ENCODE peak calls at places on chromosomes 1 and 21, in six cellular contexts. O is NCI-H1105 treated with DMSO at 0.1 percent for 48 hours, I is prostate gland, R is HFF-Myc, L is hippocampal formation, C is hypothalamus. E is an unnamed sample.

GRCh38 chr1:41724248-41724647 is 194.5 kb downstream of the HIVEP3 start:
- DNase-seq in O (no peak), I (no peak), R (no peak), L (no peak), C (no peak), E (no peak)

GRCh38 chr21:30942192-30942591 is 60.8 kb upstream of the KRTAP11-1 start:
- DNase-seq in O (no peak), I (no peak), R (no peak), L (no peak), C (no peak), E (no peak)

GRCh38 chr1:154129392-154129970 is 25.4 kb downstream of the NUP210L start:
- DNase-seq in O (no peak), I (no peak), R (no peak), L (no peak), C (no peak), E (no peak)

GRCh38 chr1:232473900-232474299 is 156.0 kb downstream of the SIPA1L2 start:
- DNase-seq in O (no peak), I (no peak), R (no peak), L (no peak), C (no peak), E (no peak)

GRCh38 chr1:84851839-84852238 is 41.2 kb downstream of the LPAR3 start:
- DNase-seq in O (no peak), I (no peak), R (peak; percentile 57), L (no peak), C (no peak), E (peak; percentile 16)

GRCh38 chr21:45470087-45470515 is 65.1 kb downstream of the COL18A1 start:
- DNase-seq in O (no peak), I (no peak), R (no peak), L (no peak), C (no peak), E (no peak)

GRCh38 chr1:6582370-6582769 is 2.6 kb downstream of the ZBTB48 start:
- DNase-seq in O (no peak), I (no peak), R (no peak), L (no peak), C (no peak), E (peak; percentile 47)

GRCh38 chr1:65264197-65264929 is 45.0 kb upstream of the DNAJC6 start:
- DNase-seq in O (peak; percentile 86), I (no peak), R (peak; percentile 58), L (peak; percentile 77), C (peak; percentile 18), E (no peak)

GRCh38 chr1:69982992-69983391 is 222.4 kb downstream of the LRRC40 start:
- DNase-seq in O (no peak), I (no peak), R (peak; percentile 40), L (no peak), C (no peak), E (no peak)

GRCh38 chr1:161020573-161021167 is at the start of gene F11R:
- DNase-seq in O (peak; percentile 86), I (peak; percentile 45), R (no peak), L (no peak), C (no peak), E (peak; percentile 49)

GRCh38 chr21:42637602-42638041 is 15.8 kb upstream of the PDE9A start:
- DNase-seq in O (no peak), I (no peak), R (no peak), L (no peak), C (no peak), E (no peak)

GRCh38 chr1:247548847-247549246 is at the start of gene GCSAML:
- DNase-seq in O (no peak), I (no peak), R (no peak), L (no peak), C (no peak), E (no peak)

GRCh38 chr1:209876091-209876800 is 48.5 kb downstream of the UTP25 start:
- DNase-seq in O (peak; percentile 78), I (no peak), R (no peak), L (no peak), C (no peak), E (no peak)

GRCh38 chr1:27884182-27884954 is 12.0 kb downstream of the THEMIS2 start:
- DNase-seq in O (no peak), I (no peak), R (no peak), L (no peak), C (no peak), E (no peak)

GRCh38 chr1:205961405-205961804 is 18.1 kb upstream of the SLC26A9 start:
- DNase-seq in O (no peak), I (no peak), R (no peak), L (no peak), C (no peak), E (no peak)

GRCh38 chr1:152029144-152029936 is 7.5 kb downstream of the S100A11 start:
- DNase-seq in O (no peak), I (no peak), R (no peak), L (no peak), C (no peak), E (no peak)

GRCh38 chr1:201938440-201939005 is 7.8 kb downstream of the LMOD1 start:
- DNase-seq in O (no peak), I (no peak), R (no peak), L (no peak), C (no peak), E (no peak)

GRCh38 chr1:185398022-185398421 is 81.0 kb upstream of the IVNS1ABP start:
- DNase-seq in O (no peak), I (no peak), R (no peak), L (no peak), C (no peak), E (no peak)

GRCh38 chr1:117683571-117684285 is 77.9 kb downstream of the TENT5C start:
- DNase-seq in O (no peak), I (no peak), R (no peak), L (no peak), C (no peak), E (no peak)

GRCh38 chr1:208242829-208243521 is 1.2 kb downstream of the PLXNA2 start:
- DNase-seq in O (peak; percentile 27), I (no peak), R (no peak), L (no peak), C (peak; percentile 18), E (no peak)

GRCh38 chr1:62612770-62613169 is 15.4 kb downstream of the ANGPTL3 start:
- DNase-seq in O (no peak), I (no peak), R (no peak), L (no peak), C (no peak), E (no peak)

GRCh38 chr1:63691672-63692425 is 82.0 kb upstream of the ROR1 start:
- DNase-seq in O (peak; percentile 70), I (peak; percentile 66), R (peak; percentile 83), L (peak; percentile 84), C (no peak), E (peak; percentile 82)

GRCh38 chr1:112328600-112328999 is 67.4 kb upstream of the CTTNBP2NL start:
- DNase-seq in O (no peak), I (no peak), R (no peak), L (no peak), C (no peak), E (no peak)

GRCh38 chr1:10835423-10836421 is 39.3 kb upstream of the CASZ1 start:
- DNase-seq in O (peak; percentile 95), I (peak; percentile 66), R (peak; percentile 9), L (no peak), C (no peak), E (no peak)

GRCh38 chr1:117573386-117574040 is 32.3 kb upstream of the TENT5C start:
- DNase-seq in O (no peak), I (no peak), R (no peak), L (no peak), C (no peak), E (no peak)

GRCh38 chr1:43934279-43934985 is 831 bp downstream of the ARTN start:
- DNase-seq in O (peak; percentile 83), I (no peak), R (no peak), L (peak; percentile 17), C (peak; percentile 38), E (peak; percentile 51)

GRCh38 chr1:53878492-53879105 is 11.0 kb downstream of the YIPF1 start:
- DNase-seq in O (peak; percentile 72), I (no peak), R (peak; percentile 19), L (peak; percentile 16), C (no peak), E (peak; percentile 59)

GRCh38 chr1:222009105-222009730 is 267.3 kb upstream of the DUSP10 start:
- DNase-seq in O (no peak), I (no peak), R (no peak), L (no peak), C (no peak), E (peak; percentile 30)

GRCh38 chr1:228478912-228479665 is 8.1 kb upstream of the RNF187 start:
- DNase-seq in O (no peak), I (no peak), R (no peak), L (no peak), C (no peak), E (no peak)